ENCODE peak calls at places on chromosomes 6 and 20, in eight cellular contexts. One of them, this sample, is unnamed. For H3K4me1 and H3K36me3, the result is how much of the 10 kb centered on the place peaks cover.

GRCh38 chr20:62203378-62204030 is 16.6 kb downstream of the HRH3 start:
- DNase-seq in PC-3: peak
- DNase-seq in heart left ventricle: peak
- DNase-seq in OCI-LY7: no peak
- DNase-seq in neural progenitor cell: no peak
- DNase-seq in spleen: peak
- DNase-seq in CD8-positive, alpha-beta memory T cell: no peak
- DNase-seq in heart right ventricle: no peak
- DNase-seq in this sample: no peak

GRCh38 chr20:13671500-13672288 is 33.0 kb upstream of the TASP1 start:
- DNase-seq in PC-3: peak
- DNase-seq in heart left ventricle: peak
- DNase-seq in OCI-LY7: no peak
- DNase-seq in neural progenitor cell: no peak
- DNase-seq in spleen: no peak
- DNase-seq in CD8-positive, alpha-beta memory T cell: no peak
- DNase-seq in heart right ventricle: peak
- DNase-seq in this sample: no peak

GRCh38 chr6:26536571-26537159 is 1.5 kb upstream of the HMGN4 start:
- DNase-seq in PC-3: peak
- DNase-seq in heart left ventricle: no peak
- DNase-seq in OCI-LY7: peak
- DNase-seq in neural progenitor cell: peak
- DNase-seq in spleen: no peak
- DNase-seq in CD8-positive, alpha-beta memory T cell: no peak
- DNase-seq in heart right ventricle: no peak
- DNase-seq in this sample: peak

GRCh38 chr6:11033825-11034224 is 10.3 kb downstream of the ELOVL2 start:
- DNase-seq in PC-3: peak
- DNase-seq in heart left ventricle: no peak
- DNase-seq in OCI-LY7: no peak
- DNase-seq in neural progenitor cell: no peak
- DNase-seq in spleen: no peak
- DNase-seq in CD8-positive, alpha-beta memory T cell: no peak
- DNase-seq in heart right ventricle: no peak
- DNase-seq in this sample: no peak

GRCh38 chr6:43445576-43445975 is 9.8 kb downstream of the DLK2 start:
- DNase-seq in PC-3: no peak
- DNase-seq in heart left ventricle: no peak
- DNase-seq in OCI-LY7: no peak
- DNase-seq in neural progenitor cell: no peak
- DNase-seq in spleen: no peak
- DNase-seq in CD8-positive, alpha-beta memory T cell: no peak
- DNase-seq in heart right ventricle: no peak
- DNase-seq in this sample: no peak

GRCh38 chr6:141169419-141169818 is 963.3 kb upstream of the GJE1 start:
- DNase-seq in PC-3: no peak
- DNase-seq in heart left ventricle: no peak
- DNase-seq in OCI-LY7: no peak
- DNase-seq in neural progenitor cell: peak
- DNase-seq in spleen: no peak
- DNase-seq in CD8-positive, alpha-beta memory T cell: no peak
- DNase-seq in heart right ventricle: no peak
- DNase-seq in this sample: no peak

GRCh38 chr6:44253307-44254101 is 3.8 kb downstream of the SLC35B2 start:
- DNase-seq in PC-3: peak
- DNase-seq in heart left ventricle: no peak
- DNase-seq in OCI-LY7: peak
- DNase-seq in neural progenitor cell: peak
- DNase-seq in spleen: peak
- DNase-seq in CD8-positive, alpha-beta memory T cell: peak
- DNase-seq in heart right ventricle: no peak
- DNase-seq in this sample: peak

GRCh38 chr6:47669684-47670515 is 28.5 kb upstream of the ADGRF4 start:
- DNase-seq in PC-3: no peak
- DNase-seq in heart left ventricle: no peak
- DNase-seq in OCI-LY7: no peak
- DNase-seq in neural progenitor cell: peak
- DNase-seq in spleen: no peak
- DNase-seq in CD8-positive, alpha-beta memory T cell: no peak
- DNase-seq in heart right ventricle: no peak
- DNase-seq in this sample: no peak

GRCh38 chr20:7856756-7857155 is 83.5 kb downstream of the HAO1 start:
- DNase-seq in PC-3: peak
- DNase-seq in heart left ventricle: no peak
- DNase-seq in OCI-LY7: peak
- DNase-seq in neural progenitor cell: no peak
- DNase-seq in spleen: no peak
- DNase-seq in CD8-positive, alpha-beta memory T cell: no peak
- DNase-seq in heart right ventricle: no peak
- DNase-seq in this sample: no peak

GRCh38 chr20:35601990-35602389 is 13.6 kb upstream of the SPAG4 start:
- DNase-seq in PC-3: no peak
- DNase-seq in heart left ventricle: no peak
- DNase-seq in OCI-LY7: no peak
- DNase-seq in neural progenitor cell: no peak
- DNase-seq in spleen: no peak
- DNase-seq in CD8-positive, alpha-beta memory T cell: no peak
- DNase-seq in heart right ventricle: no peak
- DNase-seq in this sample: no peak

GRCh38 chr6:161549977-161550655 is 276.3 kb upstream of the AGPAT4 start:
- DNase-seq in PC-3: peak
- DNase-seq in heart left ventricle: no peak
- DNase-seq in OCI-LY7: no peak
- DNase-seq in neural progenitor cell: no peak
- DNase-seq in spleen: no peak
- DNase-seq in CD8-positive, alpha-beta memory T cell: no peak
- DNase-seq in heart right ventricle: no peak
- DNase-seq in this sample: no peak

GRCh38 chr6:139754898-139755754 is 380.7 kb upstream of the CITED2 start:
- DNase-seq in PC-3: no peak
- DNase-seq in heart left ventricle: no peak
- DNase-seq in OCI-LY7: no peak
- DNase-seq in neural progenitor cell: no peak
- DNase-seq in spleen: no peak
- DNase-seq in CD8-positive, alpha-beta memory T cell: no peak
- DNase-seq in heart right ventricle: no peak
- DNase-seq in this sample: no peak

GRCh38 chr20:62668441-62669027 is 26.2 kb downstream of the SLCO4A1 start:
- DNase-seq in PC-3: peak
- DNase-seq in heart left ventricle: peak
- DNase-seq in OCI-LY7: peak
- DNase-seq in neural progenitor cell: peak
- DNase-seq in spleen: no peak
- DNase-seq in CD8-positive, alpha-beta memory T cell: peak
- DNase-seq in heart right ventricle: peak
- DNase-seq in this sample: peak

GRCh38 chr6:26129656-26130055 is 42.4 kb downstream of the HFE start:
- DNase-seq in PC-3: no peak
- DNase-seq in heart left ventricle: no peak
- DNase-seq in OCI-LY7: no peak
- DNase-seq in neural progenitor cell: no peak
- DNase-seq in spleen: no peak
- DNase-seq in CD8-positive, alpha-beta memory T cell: no peak
- DNase-seq in heart right ventricle: no peak
- DNase-seq in this sample: peak

GRCh38 chr6:14763139-14763538 is 482.7 kb upstream of the JARID2 start:
- DNase-seq in PC-3: peak
- DNase-seq in heart left ventricle: no peak
- DNase-seq in OCI-LY7: no peak
- DNase-seq in neural progenitor cell: no peak
- DNase-seq in spleen: no peak
- DNase-seq in CD8-positive, alpha-beta memory T cell: no peak
- DNase-seq in heart right ventricle: no peak
- DNase-seq in this sample: no peak

GRCh38 chr6:38179794-38180430 is 360.4 kb downstream of the ZFAND3 start:
- DNase-seq in PC-3: no peak
- DNase-seq in heart left ventricle: no peak
- DNase-seq in OCI-LY7: no peak
- DNase-seq in neural progenitor cell: no peak
- DNase-seq in spleen: peak
- DNase-seq in CD8-positive, alpha-beta memory T cell: no peak
- DNase-seq in heart right ventricle: no peak
- DNase-seq in this sample: no peak

GRCh38 chr6:101266063-101266462 is 127.4 kb upstream of the GRIK2 start:
- DNase-seq in PC-3: no peak
- DNase-seq in heart left ventricle: no peak
- DNase-seq in OCI-LY7: peak
- DNase-seq in neural progenitor cell: no peak
- DNase-seq in spleen: no peak
- DNase-seq in CD8-positive, alpha-beta memory T cell: no peak
- DNase-seq in heart right ventricle: no peak
- DNase-seq in this sample: no peak

GRCh38 chr6:167336818-167337217 is 11.9 kb downstream of the TTLL2 start:
- DNase-seq in PC-3: no peak
- DNase-seq in heart left ventricle: no peak
- DNase-seq in OCI-LY7: no peak
- DNase-seq in neural progenitor cell: no peak
- DNase-seq in spleen: no peak
- DNase-seq in CD8-positive, alpha-beta memory T cell: no peak
- DNase-seq in heart right ventricle: no peak
- DNase-seq in this sample: no peak

GRCh38 chr6:90413867-90414266 is 117.2 kb upstream of the BACH2 start:
- DNase-seq in PC-3: no peak
- DNase-seq in heart left ventricle: peak
- DNase-seq in OCI-LY7: peak
- DNase-seq in neural progenitor cell: peak
- DNase-seq in spleen: peak
- DNase-seq in CD8-positive, alpha-beta memory T cell: peak
- DNase-seq in heart right ventricle: peak
- DNase-seq in this sample: peak

GRCh38 chr6:149210376-149210775 is 107.1 kb upstream of the TAB2 start:
- DNase-seq in PC-3: peak
- DNase-seq in heart left ventricle: no peak
- DNase-seq in OCI-LY7: no peak
- DNase-seq in neural progenitor cell: no peak
- DNase-seq in spleen: no peak
- DNase-seq in CD8-positive, alpha-beta memory T cell: no peak
- DNase-seq in heart right ventricle: no peak
- DNase-seq in this sample: no peak

DNA sequence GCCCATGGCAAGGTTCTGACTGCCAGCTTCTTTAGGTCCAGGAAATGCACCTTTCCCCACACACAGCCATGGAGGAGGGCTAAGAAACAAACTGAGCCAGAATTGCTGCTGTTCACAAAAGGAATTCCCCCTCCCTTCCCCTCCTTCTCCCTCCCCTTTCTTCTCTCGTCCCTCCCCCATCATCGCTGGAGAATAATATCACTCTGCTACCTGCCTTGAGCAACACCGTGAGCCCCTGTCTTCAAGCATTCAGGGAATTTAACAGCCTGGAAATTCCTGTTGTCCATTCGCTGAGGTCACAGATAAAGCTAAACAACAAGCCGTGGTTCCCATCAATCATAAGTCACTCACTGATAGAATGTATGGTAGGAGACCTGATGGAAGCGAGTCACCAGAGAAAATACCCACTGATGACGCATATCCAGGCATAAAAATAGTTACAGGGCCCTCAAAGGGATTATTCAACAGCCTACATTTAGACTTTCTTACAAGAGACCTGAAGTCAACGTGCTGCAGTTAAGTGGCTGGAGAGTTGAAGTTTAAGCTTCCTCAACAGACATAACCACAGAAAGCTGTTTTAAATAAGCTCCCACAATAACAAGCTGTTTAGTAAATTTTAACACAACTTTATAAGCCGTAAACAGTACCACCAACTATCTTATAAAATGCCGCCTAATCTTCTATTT is 59.7 kb downstream of the HIVEP2 start:
- DNase-seq in PC-3: peak
- DNase-seq in heart left ventricle: no peak
- DNase-seq in OCI-LY7: peak
- DNase-seq in neural progenitor cell: peak
- DNase-seq in spleen: no peak
- DNase-seq in CD8-positive, alpha-beta memory T cell: peak
- DNase-seq in heart right ventricle: peak
- DNase-seq in this sample: peak
- H3K4me3 ChIP-seq in PC-3: peak
- H3K4me3 ChIP-seq in heart left ventricle: peak
- H3K4me3 ChIP-seq in OCI-LY7: peak
- H3K4me3 ChIP-seq in neural progenitor cell: no peak
- H3K4me3 ChIP-seq in spleen: peak
- H3K4me3 ChIP-seq in CD8-positive, alpha-beta memory T cell: peak
- H3K4me3 ChIP-seq in heart right ventricle: peak
- H3K4me3 ChIP-seq in this sample: peak

GRCh38 chr6:35677456-35677855 is 11.3 kb downstream of the FKBP5 start:
- DNase-seq in PC-3: no peak
- DNase-seq in heart left ventricle: no peak
- DNase-seq in OCI-LY7: no peak
- DNase-seq in neural progenitor cell: no peak
- DNase-seq in spleen: no peak
- DNase-seq in CD8-positive, alpha-beta memory T cell: no peak
- DNase-seq in heart right ventricle: no peak
- DNase-seq in this sample: no peak

GRCh38 chr6:35674594-35674993 is 14.1 kb downstream of the FKBP5 start:
- DNase-seq in PC-3: no peak
- DNase-seq in heart left ventricle: no peak
- DNase-seq in OCI-LY7: no peak
- DNase-seq in neural progenitor cell: no peak
- DNase-seq in spleen: no peak
- DNase-seq in CD8-positive, alpha-beta memory T cell: no peak
- DNase-seq in heart right ventricle: no peak
- DNase-seq in this sample: no peak

GRCh38 chr6:35678021-35678654 is 10.6 kb downstream of the FKBP5 start:
- DNase-seq in PC-3: no peak
- DNase-seq in heart left ventricle: no peak
- DNase-seq in OCI-LY7: no peak
- DNase-seq in neural progenitor cell: no peak
- DNase-seq in spleen: no peak
- DNase-seq in CD8-positive, alpha-beta memory T cell: no peak
- DNase-seq in heart right ventricle: no peak
- DNase-seq in this sample: no peak

GRCh38 chr6:35673755-35674154 is 15.0 kb downstream of the FKBP5 start:
- DNase-seq in PC-3: no peak
- DNase-seq in heart left ventricle: no peak
- DNase-seq in OCI-LY7: no peak
- DNase-seq in neural progenitor cell: no peak
- DNase-seq in spleen: no peak
- DNase-seq in CD8-positive, alpha-beta memory T cell: no peak
- DNase-seq in heart right ventricle: no peak
- DNase-seq in this sample: no peak

GRCh38 chr6:35675871-35676459 is 12.8 kb downstream of the FKBP5 start:
- DNase-seq in PC-3: no peak
- DNase-seq in heart left ventricle: no peak
- DNase-seq in OCI-LY7: no peak
- DNase-seq in neural progenitor cell: no peak
- DNase-seq in spleen: no peak
- DNase-seq in CD8-positive, alpha-beta memory T cell: no peak
- DNase-seq in heart right ventricle: no peak
- DNase-seq in this sample: no peak
- H3K4me1 ChIP-seq in PC-3: under half
- H3K4me1 ChIP-seq in heart left ventricle: under half
- H3K4me1 ChIP-seq in OCI-LY7: under half
- H3K4me1 ChIP-seq in neural progenitor cell: under half
- H3K4me1 ChIP-seq in spleen: under half
- H3K4me1 ChIP-seq in CD8-positive, alpha-beta memory T cell: half or more
- H3K4me1 ChIP-seq in heart right ventricle: half or more
- H3K4me1 ChIP-seq in this sample: half or more

GRCh38 chr20:37387519-37388269 is 41.8 kb downstream of the SRC start:
- DNase-seq in PC-3: no peak
- DNase-seq in heart left ventricle: no peak
- DNase-seq in OCI-LY7: no peak
- DNase-seq in neural progenitor cell: no peak
- DNase-seq in spleen: peak
- DNase-seq in CD8-positive, alpha-beta memory T cell: no peak
- DNase-seq in heart right ventricle: no peak
- DNase-seq in this sample: no peak
- H3K36me3 ChIP-seq in PC-3: under half
- H3K36me3 ChIP-seq in heart left ventricle: under half
- H3K36me3 ChIP-seq in OCI-LY7: under half
- H3K36me3 ChIP-seq in neural progenitor cell: under half
- H3K36me3 ChIP-seq in spleen: under half
- H3K36me3 ChIP-seq in CD8-positive, alpha-beta memory T cell: under half
- H3K36me3 ChIP-seq in heart right ventricle: under half
- H3K36me3 ChIP-seq in this sample: under half

GRCh38 chr6:22024973-22025467 is 271.8 kb downstream of the PRL start:
- DNase-seq in PC-3: no peak
- DNase-seq in heart left ventricle: no peak
- DNase-seq in OCI-LY7: peak
- DNase-seq in neural progenitor cell: no peak
- DNase-seq in spleen: no peak
- DNase-seq in CD8-positive, alpha-beta memory T cell: no peak
- DNase-seq in heart right ventricle: no peak
- DNase-seq in this sample: no peak
- H3K4me3 ChIP-seq in PC-3: no peak
- H3K4me3 ChIP-seq in heart left ventricle: no peak
- H3K4me3 ChIP-seq in OCI-LY7: peak
- H3K4me3 ChIP-seq in neural progenitor cell: peak
- H3K4me3 ChIP-seq in spleen: no peak
- H3K4me3 ChIP-seq in CD8-positive, alpha-beta memory T cell: no peak
- H3K4me3 ChIP-seq in heart right ventricle: no peak
- H3K4me3 ChIP-seq in this sample: no peak